ENCODE peak calls at places on chromosome 15, in five cellular contexts. L is heart left ventricle, X is mucosa of descending colon, F is progenitor cell of endocrine pancreas, M is H9. A is an unnamed sample.

GRCh38 chr15:83436513-83437158 is 10.5 kb upstream of the SH3GL3 start:
- DNase-seq in X (no peak), M (no peak), F (no peak), L (no peak), A (no peak)

GRCh38 chr15:43390723-43391122 is 19.8 kb downstream of the TUBGCP4 start:
- DNase-seq in X (no peak), F (no peak), M (no peak), L (no peak), A (no peak)

GRCh38 chr15:68463996-68464395 is 32.0 kb upstream of the ITGA11 start:
- DNase-seq in F (no peak), X (no peak), L (no peak), M (no peak), A (no peak)

GRCh38 chr15:37100109-37100873 is at the start of gene MEIS2:
- DNase-seq in L (peak; percentile 91), M (peak; percentile 90), X (peak; percentile 80), F (peak; percentile 78), A (peak; percentile 86)

GRCh38 chr15:88686166-88686565 is 47.4 kb downstream of the ISG20 start:
- DNase-seq in M (no peak), L (no peak), X (no peak), F (no peak), A (no peak)

GRCh38 chr15:78906310-78906608 is 33.6 kb downstream of the MORF4L1 start:
- DNase-seq in X (no peak), F (no peak), L (no peak), M (no peak), A (no peak)

GRCh38 chr15:52171386-52171785 is 19.8 kb downstream of the GNB5 start:
- DNase-seq in M (no peak), L (no peak), F (no peak), X (no peak), A (no peak)

GRCh38 chr15:71411538-71412482 is 296.5 kb downstream of the THSD4 start:
- DNase-seq in F (no peak), M (no peak), L (no peak), X (peak; percentile 65), A (peak; percentile 73)

GRCh38 chr15:88257311-88257901 is 867 bp upstream of the NTRK3 start:
- DNase-seq in M (peak; percentile 47), L (no peak), F (no peak), X (no peak), A (no peak)

GRCh38 chr15:63157891-63158431 is 684 bp upstream of the RPS27L start:
- DNase-seq in M (peak; percentile 54), L (peak; percentile 56), X (no peak), F (peak; percentile 30), A (no peak)

GRCh38 chr15:41689834-41690233 is 29.6 kb downstream of the MGA start:
- DNase-seq in F (no peak), L (no peak), X (no peak), M (no peak), A (no peak)

GRCh38 chr15:32029409-32029861 is 880 bp upstream of the CHRNA7 start:
- DNase-seq in X (peak; percentile 51), L (no peak), M (peak; percentile 71), F (peak; percentile 36), A (no peak)

GRCh38 chr15:74768771-74769342 is 13.0 kb upstream of the CSK start:
- DNase-seq in F (peak; percentile 53), M (peak; percentile 81), X (peak; percentile 74), L (peak; percentile 57), A (no peak)

GRCh38 chr15:73002509-73002908 is 49.8 kb upstream of the NEO1 start:
- DNase-seq in F (no peak), L (no peak), M (no peak), X (no peak), A (no peak)

A was measured in left lung.